ENCODE peak calls at places on chromosomes 16 and 17, in four cellular contexts. B, I, S and H are unnamed samples.

GRCh38 chr16:1335996-1336395 is 2.6 kb downstream of the BAIAP3 start:
- DNase-seq in B (no peak), I (no peak), S (no peak), H (no peak)

GRCh38 chr17:74712756-74713155 is at the start of gene CD300LF:
- DNase-seq in B (no peak), I (no peak), S (no peak), H (no peak)

GRCh38 chr16:4618645-4619418 is 4.1 kb upstream of the UBALD1 start:
- DNase-seq in B (no peak), I (no peak), S (no peak), H (no peak)

GRCh38 chr17:46968896-46969295 is 10.2 kb downstream of the RPRML start:
- DNase-seq in B (no peak), I (no peak), S (no peak), H (no peak)

GRCh38 chr17:78599419-78599818 is 22.2 kb upstream of the DNAH17 start:
- DNase-seq in B (no peak), I (no peak), S (no peak), H (no peak)

GRCh38 chr17:67443931-67444597 is 67.0 kb downstream of the PITPNC1 start:
- DNase-seq in B (no peak), I (peak), S (no peak), H (no peak)

GRCh38 chr16:84514874-84515835 is 10.7 kb upstream of the MEAK7 start:
- DNase-seq in B (no peak), I (no peak), S (peak), H (peak)

GRCh38 chr17:30091166-30091670 is 25.4 kb upstream of the NSRP1 start:
- DNase-seq in B (no peak), I (peak), S (no peak), H (no peak)

GRCh38 chr16:81585785-81586184 is 141.2 kb downstream of the CMIP start:
- DNase-seq in B (no peak), I (peak), S (no peak), H (no peak)

GRCh38 chr17:37069087-37069486 is 120.3 kb downstream of the AATF start:
- DNase-seq in B (no peak), I (no peak), S (no peak), H (no peak)

GRCh38 chr16:75099738-75100615 is 16.6 kb downstream of the LDHD start:
- DNase-seq in B (no peak), I (no peak), S (no peak), H (peak)

GRCh38 chr17:6786618-6787017 is 10.6 kb downstream of the FBXO39 start:
- DNase-seq in B (no peak), I (peak), S (no peak), H (no peak)

GRCh38 chr17:55996826-55997225 is 156.4 kb upstream of the ANKFN1 start:
- DNase-seq in B (no peak), I (peak), S (no peak), H (no peak)

GRCh38 chr17:5693821-5694220 is 109.5 kb upstream of the NLRP1 start:
- DNase-seq in B (no peak), I (no peak), S (no peak), H (no peak)

GRCh38 chr17:4733073-4733531 is 1.9 kb downstream of the MED11 start:
- DNase-seq in B (no peak), I (no peak), S (no peak), H (no peak)

GRCh38 chr16:84055366-84055765 is 12.8 kb upstream of the SLC38A8 start:
- DNase-seq in B (no peak), I (no peak), S (no peak), H (no peak)

GRCh38 chr17:48490391-48491026 is 40.3 kb downstream of the HOXB1 start:
- DNase-seq in B (no peak), I (no peak), S (no peak), H (no peak)

GRCh38 chr16:67461600-67462278 is 19.2 kb downstream of the ATP6V0D1 start:
- DNase-seq in B (no peak), I (no peak), S (no peak), H (no peak)

GRCh38 chr17:30021708-30022317 is 80.4 kb downstream of the EFCAB5 start:
- DNase-seq in B (no peak), I (peak), S (no peak), H (peak)

GRCh38 chr17:5769936-5770335 is 185.6 kb upstream of the NLRP1 start:
- DNase-seq in B (no peak), I (no peak), S (no peak), H (no peak)

GRCh38 chr17:34434065-34434464 is 71.0 kb upstream of the CCL1 start:
- DNase-seq in B (no peak), I (no peak), S (no peak), H (no peak)

GRCh38 chr16:30567160-30567990 is 4.1 kb downstream of the ZNF688 start:
- DNase-seq in B (no peak), I (no peak), S (peak), H (peak)

GRCh38 chr17:7056386-7056785 is 12.5 kb upstream of the SLC16A11 start:
- DNase-seq in B (no peak), I (peak), S (no peak), H (no peak)

GRCh38 chr17:79084291-79085153 is 9.9 kb downstream of the ENGASE start:
- DNase-seq in B (no peak), I (no peak), S (no peak), H (no peak)

GRCh38 chr17:40794466-40794865 is 5.3 kb downstream of the KRT28 start:
- DNase-seq in B (no peak), I (no peak), S (no peak), H (no peak)

GRCh38 chr16:84294196-84295142 is at the start of gene WFDC1:
- DNase-seq in B (no peak), I (peak), S (no peak), H (no peak)

GRCh38 chr16:85988723-85989313 is 89.9 kb downstream of the IRF8 start:
- DNase-seq in B (no peak), I (no peak), S (no peak), H (peak)

GRCh38 chr16:87316923-87317765 is at the start of gene C16orf95:
- DNase-seq in B (peak), I (peak), S (peak), H (peak)

GRCh38 chr16:87314990-87315420 is 2.2 kb downstream of the C16orf95 start:
- DNase-seq in B (no peak), I (no peak), S (no peak), H (no peak)

GRCh38 chr16:87317766-87318121 is 552 bp upstream of the C16orf95 start:
- DNase-seq in B (no peak), I (peak), S (no peak), H (peak)

GRCh38 chr16:87318158-87318644 is 1.0 kb upstream of the C16orf95 start:
- DNase-seq in B (no peak), I (peak), S (no peak), H (no peak)

DNA sequence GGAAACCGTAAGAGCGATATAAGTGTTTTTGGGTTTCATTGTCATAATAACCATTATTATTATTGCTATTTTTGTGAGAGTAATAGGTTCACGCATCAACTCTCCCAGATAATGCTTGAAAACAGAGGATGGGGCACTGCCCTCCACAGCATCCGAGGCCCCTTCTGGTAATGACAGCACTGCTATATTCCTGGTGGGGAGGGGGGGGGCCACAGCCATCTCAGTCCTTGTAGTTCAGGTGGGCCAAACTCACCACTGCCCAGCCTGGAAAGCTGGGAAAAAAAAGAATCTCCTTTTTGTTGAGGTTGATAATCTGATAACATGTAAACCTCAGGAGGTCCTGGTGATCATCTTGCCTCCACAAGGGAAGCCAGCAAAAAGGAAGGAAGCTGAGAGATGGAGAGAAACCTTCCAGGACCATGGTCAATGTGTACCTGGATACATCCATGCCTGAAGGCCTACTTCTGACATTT is 706 bp downstream of the C16orf95 start:
- DNase-seq in B (no peak), I (no peak), S (no peak), H (no peak)
- H3K4me3 ChIP-seq in B (peak), I (peak), S (peak), H (peak)

DNA sequence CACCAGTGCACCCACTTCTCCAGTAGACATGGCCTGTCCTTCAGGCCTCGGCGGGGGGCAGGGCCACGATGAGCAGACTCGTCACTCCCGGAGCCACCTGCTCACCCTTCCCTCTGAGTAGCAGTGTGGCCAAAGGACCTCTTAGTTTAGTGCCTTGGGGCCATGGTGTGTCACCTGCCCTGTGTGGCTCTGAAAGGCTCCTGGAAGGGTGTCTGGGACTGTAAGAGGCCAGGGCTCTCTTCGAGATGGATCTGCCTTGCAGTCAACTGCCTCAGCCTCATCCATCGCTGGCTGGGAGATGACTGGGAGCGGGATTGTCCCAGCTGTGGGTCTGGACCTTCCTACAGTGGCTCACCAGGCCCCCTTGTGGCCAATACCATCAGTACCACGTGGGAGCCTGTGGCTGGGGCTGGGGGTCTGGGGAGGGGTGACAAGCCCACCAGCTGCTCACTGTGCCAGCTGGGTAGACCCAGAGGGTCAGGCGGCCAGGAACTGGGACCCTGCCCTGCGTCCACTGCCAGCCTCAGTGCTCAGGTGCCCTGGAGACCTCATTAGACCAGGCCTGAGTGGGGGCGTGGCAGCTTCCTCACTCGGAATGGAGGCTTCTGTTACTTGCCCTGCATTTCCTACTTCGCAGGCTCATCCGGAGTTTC is 133.4 kb downstream of the OR1D5 start:
- DNase-seq in B (no peak), I (peak), S (no peak), H (peak)
- H3K4me3 ChIP-seq in B (no peak), I (no peak), S (no peak), H (no peak)

GRCh38 chr16:32116080-32116479 is 137.0 kb upstream of the TP53TG3D start:
- DNase-seq in B (no peak), I (peak), S (no peak), H (no peak)
- H3K4me3 ChIP-seq in B (peak), I (peak), S (peak), H (no peak)

DNA sequence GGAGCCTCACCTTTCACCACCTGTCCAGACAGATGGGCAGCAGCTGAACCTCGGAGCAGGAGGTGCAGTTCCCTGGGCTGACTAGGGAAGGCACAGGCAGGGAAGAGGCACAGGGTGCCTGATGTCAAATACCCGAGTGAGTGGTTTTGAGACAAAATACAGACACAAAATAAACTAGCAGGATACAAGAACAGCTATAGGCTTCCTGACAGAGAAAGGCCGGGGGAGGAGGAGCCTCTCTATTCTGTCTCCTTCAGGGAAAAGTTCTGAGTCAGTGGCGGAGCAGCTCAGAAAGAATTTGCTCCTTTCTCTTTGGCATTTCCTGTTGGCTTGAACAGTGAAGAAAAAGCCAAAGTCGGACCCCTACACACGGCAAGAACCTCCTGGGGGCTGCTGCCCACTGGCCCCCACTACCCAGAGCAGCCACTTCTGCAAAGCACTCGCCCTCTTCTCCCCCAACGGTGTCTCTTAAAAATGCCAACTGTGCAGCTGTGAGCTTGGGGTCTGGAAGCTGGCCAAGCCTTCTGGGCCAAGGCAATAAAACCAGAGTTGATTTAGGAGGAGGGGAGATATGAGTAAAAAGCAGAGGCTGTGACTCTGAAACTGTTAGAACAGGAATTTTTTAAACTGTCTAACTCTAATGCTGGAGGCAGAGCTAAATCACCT is 14.4 kb upstream of the FAAP100 start:
- DNase-seq in B (peak), I (peak), S (no peak), H (no peak)
- H3K4me3 ChIP-seq in B (peak), I (peak), S (no peak), H (no peak)

DNA sequence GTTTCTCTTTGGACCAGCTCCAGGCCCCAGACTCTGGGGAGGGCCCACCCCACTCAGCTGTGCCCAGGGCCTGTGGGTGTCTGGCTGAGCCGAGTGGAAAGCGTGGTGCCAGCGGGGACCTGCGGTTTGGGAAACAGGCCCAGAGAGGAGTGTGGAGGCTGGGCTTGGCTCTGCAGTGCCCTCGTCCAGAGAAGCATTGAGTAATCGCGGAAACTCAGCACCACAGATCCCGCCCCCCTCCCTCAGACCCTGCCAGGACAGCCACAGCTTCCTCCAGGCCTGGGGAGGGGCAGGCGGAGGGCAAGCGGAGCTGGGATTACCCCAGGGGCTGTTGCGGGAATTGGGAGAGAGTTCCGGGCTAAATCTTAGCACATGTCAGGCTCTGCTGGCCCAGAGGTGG is 14.6 kb upstream of the PITPNA start:
- DNase-seq in B (peak), I (peak), S (no peak), H (no peak)
- H3K4me3 ChIP-seq in B (no peak), I (no peak), S (no peak), H (no peak)

GRCh38 chr17:28120766-28121165 is 78.3 kb downstream of the NLK start:
- DNase-seq in B (no peak), I (no peak), S (no peak), H (no peak)

GRCh38 chr17:28119049-28119448 is 76.6 kb downstream of the NLK start:
- DNase-seq in B (no peak), I (no peak), S (no peak), H (no peak)

GRCh38 chr17:28117304-28117703 is 74.8 kb downstream of the NLK start:
- DNase-seq in B (no peak), I (no peak), S (no peak), H (no peak)

GRCh38 chr17:28119560-28119959 is 77.1 kb downstream of the NLK start:
- DNase-seq in B (no peak), I (no peak), S (no peak), H (no peak)

DNA sequence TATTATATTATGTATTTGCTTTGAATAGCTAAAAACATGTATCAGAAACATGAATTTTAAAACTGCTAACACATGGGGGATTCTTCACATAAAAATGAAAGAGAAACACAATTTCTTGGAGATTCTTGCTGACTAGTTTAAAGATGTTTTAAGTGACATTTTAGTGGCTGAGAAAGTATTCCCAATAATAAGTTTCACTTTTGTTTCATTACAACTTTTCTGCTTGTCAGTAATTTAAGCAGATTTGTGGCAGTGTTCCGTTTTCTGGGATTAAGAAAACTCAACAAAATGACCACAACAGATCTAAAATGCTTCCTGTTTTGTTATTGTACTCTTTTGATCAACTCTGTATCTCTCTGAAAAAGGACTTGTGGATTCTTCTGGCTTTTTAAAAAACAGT is 75.9 kb downstream of the NLK start:
- DNase-seq in B (no peak), I (no peak), S (no peak), H (peak)
- H3K4me3 ChIP-seq in B (no peak), I (peak), S (no peak), H (peak)